ENCODE peak calls at places on chromosomes 5 and 9, in ten cellular contexts. E, C, B, K, W, F, M, T, H and I are unnamed samples.

GRCh38 chr5:113546711-113547159 is 33.2 kb downstream of the YTHDC2 start:
- DNase-seq in C (no peak), T (no peak), M (no peak), W (no peak), E (no peak), K (no peak), B (no peak), H (no peak), F (peak), I (no peak)

GRCh38 chr5:81552844-81553569 is 159.1 kb upstream of the ACOT12 start:
- DNase-seq in T (no peak), W (no peak), H (no peak), K (no peak), C (no peak), F (no peak), E (no peak), B (no peak), M (no peak), I (no peak)

GRCh38 chr5:5688194-5688924 is 265.9 kb downstream of the ICE1 start:
- DNase-seq in F (no peak), W (no peak), C (no peak), T (no peak), K (no peak), B (no peak), H (no peak), E (no peak), M (peak), I (no peak)

GRCh38 chr5:114185274-114185673 is 176.6 kb upstream of the KCNN2 start:
- DNase-seq in K (no peak), C (no peak), H (no peak), B (no peak), M (no peak), W (peak), E (no peak), T (no peak), F (no peak), I (no peak)

GRCh38 chr5:172454355-172455086 is at the start of gene SH3PXD2B:
- DNase-seq in W (peak), M (peak), E (peak), B (no peak), T (no peak), K (peak), H (no peak), F (peak), C (peak), I (no peak)

GRCh38 chr9:75601280-75601679 is 289.2 kb upstream of the PCSK5 start:
- DNase-seq in H (no peak), E (no peak), F (peak), C (no peak), K (no peak), W (no peak), B (no peak), T (no peak), M (no peak), I (no peak)

GRCh38 chr9:90331826-90332575 is 310.6 kb downstream of the DIRAS2 start:
- DNase-seq in E (no peak), K (no peak), H (no peak), T (no peak), C (no peak), M (no peak), F (peak), W (no peak), B (no peak), I (peak)

GRCh38 chr5:179275941-179276837 is 69.1 kb downstream of the ADAMTS2 start:
- DNase-seq in F (peak), H (no peak), C (no peak), E (no peak), W (peak), K (no peak), M (no peak), B (no peak), T (no peak), I (no peak)

GRCh38 chr9:125617087-125617486 is 89.9 kb downstream of the MAPKAP1 start:
- DNase-seq in M (no peak), H (no peak), F (no peak), B (no peak), W (no peak), K (no peak), T (no peak), C (no peak), E (no peak), I (no peak)

GRCh38 chr5:60369391-60369790 is 330.6 kb downstream of the DEPDC1B start:
- DNase-seq in H (no peak), K (no peak), C (no peak), M (no peak), F (no peak), W (no peak), T (no peak), E (no peak), B (no peak), I (no peak)

GRCh38 chr5:143341807-143342570 is 61.5 kb downstream of the NR3C1 start:
- DNase-seq in H (no peak), C (peak), F (peak), W (no peak), M (no peak), E (no peak), K (no peak), B (no peak), T (no peak), I (peak)